ENCODE peak calls at places on chromosomes 3 and 15, in ten cellular contexts. One of them, this sample, is unnamed.

GRCh38 chr3:10532939-10533730 is 27.7 kb upstream of the ATP2B2 start:
- DNase-seq in SIG-M5: no peak
- DNase-seq in stimulated activated CD4-positive, alpha-beta T cell treated with anti-CD3 and anti-CD28 coated beads, Interleukin-1b, Interleukin-23, amount 100 ng/mL, for 24 hours: no peak
- DNase-seq in NCI-H187 treated with DMSO at 0.1 percent for 48 hours: no peak
- DNase-seq in amniotic stem cell: no peak
- DNase-seq in stimulated activated CD8-positive, alpha-beta memory T cell treated with anti-CD3 and anti-CD28 coated beads, Interleukin-7, amount 100 ng/mL, for 1 hour: no peak
- DNase-seq in globus pallidus: no peak
- DNase-seq in AG20443: no peak
- DNase-seq in AG10803: no peak
- DNase-seq in tibial nerve: no peak
- DNase-seq in this sample: no peak

GRCh38 chr3:46360904-46361303 is 7.0 kb downstream of the CCR2 start:
- DNase-seq in stimulated activated CD8-positive, alpha-beta memory T cell treated with anti-CD3 and anti-CD28 coated beads, Interleukin-7, amount 100 ng/mL, for 1 hour: no peak
- DNase-seq in stimulated activated CD4-positive, alpha-beta T cell treated with anti-CD3 and anti-CD28 coated beads, Interleukin-1b, Interleukin-23, amount 100 ng/mL, for 24 hours: no peak
- DNase-seq in AG10803: no peak
- DNase-seq in AG20443: no peak
- DNase-seq in tibial nerve: no peak
- DNase-seq in NCI-H187 treated with DMSO at 0.1 percent for 48 hours: no peak
- DNase-seq in globus pallidus: no peak
- DNase-seq in amniotic stem cell: no peak
- DNase-seq in SIG-M5: no peak
- DNase-seq in this sample: no peak

GRCh38 chr3:58623478-58623877 is 43.1 kb downstream of the FAM3D start:
- DNase-seq in stimulated activated CD8-positive, alpha-beta memory T cell treated with anti-CD3 and anti-CD28 coated beads, Interleukin-7, amount 100 ng/mL, for 1 hour: no peak
- DNase-seq in tibial nerve: no peak
- DNase-seq in AG20443: no peak
- DNase-seq in stimulated activated CD4-positive, alpha-beta T cell treated with anti-CD3 and anti-CD28 coated beads, Interleukin-1b, Interleukin-23, amount 100 ng/mL, for 24 hours: no peak
- DNase-seq in AG10803: no peak
- DNase-seq in amniotic stem cell: no peak
- DNase-seq in globus pallidus: no peak
- DNase-seq in SIG-M5: no peak
- DNase-seq in NCI-H187 treated with DMSO at 0.1 percent for 48 hours: no peak
- DNase-seq in this sample: no peak

GRCh38 chr3:71241981-71242552 is 341.5 kb downstream of the FOXP1 start:
- DNase-seq in AG20443: no peak
- DNase-seq in globus pallidus: no peak
- DNase-seq in tibial nerve: no peak
- DNase-seq in AG10803: no peak
- DNase-seq in stimulated activated CD4-positive, alpha-beta T cell treated with anti-CD3 and anti-CD28 coated beads, Interleukin-1b, Interleukin-23, amount 100 ng/mL, for 24 hours: no peak
- DNase-seq in SIG-M5: no peak
- DNase-seq in amniotic stem cell: no peak
- DNase-seq in NCI-H187 treated with DMSO at 0.1 percent for 48 hours: no peak
- DNase-seq in stimulated activated CD8-positive, alpha-beta memory T cell treated with anti-CD3 and anti-CD28 coated beads, Interleukin-7, amount 100 ng/mL, for 1 hour: no peak
- DNase-seq in this sample: no peak

GRCh38 chr15:82074610-82075009 is 28.8 kb upstream of the MEX3B start:
- DNase-seq in stimulated activated CD8-positive, alpha-beta memory T cell treated with anti-CD3 and anti-CD28 coated beads, Interleukin-7, amount 100 ng/mL, for 1 hour: no peak
- DNase-seq in tibial nerve: no peak
- DNase-seq in SIG-M5: no peak
- DNase-seq in AG10803: no peak
- DNase-seq in stimulated activated CD4-positive, alpha-beta T cell treated with anti-CD3 and anti-CD28 coated beads, Interleukin-1b, Interleukin-23, amount 100 ng/mL, for 24 hours: no peak
- DNase-seq in NCI-H187 treated with DMSO at 0.1 percent for 48 hours: no peak
- DNase-seq in globus pallidus: no peak
- DNase-seq in AG20443: no peak
- DNase-seq in amniotic stem cell: no peak
- DNase-seq in this sample: no peak

GRCh38 chr3:66673305-66673704 is 172.5 kb upstream of the LRIG1 start:
- DNase-seq in amniotic stem cell: no peak
- DNase-seq in stimulated activated CD4-positive, alpha-beta T cell treated with anti-CD3 and anti-CD28 coated beads, Interleukin-1b, Interleukin-23, amount 100 ng/mL, for 24 hours: no peak
- DNase-seq in tibial nerve: no peak
- DNase-seq in AG20443: no peak
- DNase-seq in globus pallidus: no peak
- DNase-seq in stimulated activated CD8-positive, alpha-beta memory T cell treated with anti-CD3 and anti-CD28 coated beads, Interleukin-7, amount 100 ng/mL, for 1 hour: no peak
- DNase-seq in NCI-H187 treated with DMSO at 0.1 percent for 48 hours: no peak
- DNase-seq in AG10803: no peak
- DNase-seq in SIG-M5: no peak
- DNase-seq in this sample: no peak

GRCh38 chr3:125061170-125061569 is 5.4 kb upstream of the HEG1 start:
- DNase-seq in globus pallidus: no peak
- DNase-seq in AG20443: peak; percentile 50
- DNase-seq in amniotic stem cell: no peak
- DNase-seq in stimulated activated CD4-positive, alpha-beta T cell treated with anti-CD3 and anti-CD28 coated beads, Interleukin-1b, Interleukin-23, amount 100 ng/mL, for 24 hours: no peak
- DNase-seq in AG10803: peak; percentile 85
- DNase-seq in tibial nerve: peak; percentile 82
- DNase-seq in SIG-M5: no peak
- DNase-seq in stimulated activated CD8-positive, alpha-beta memory T cell treated with anti-CD3 and anti-CD28 coated beads, Interleukin-7, amount 100 ng/mL, for 1 hour: no peak
- DNase-seq in NCI-H187 treated with DMSO at 0.1 percent for 48 hours: no peak
- DNase-seq in this sample: peak; percentile 94

GRCh38 chr3:57998366-57999283 is 9.6 kb upstream of the FLNB start:
- DNase-seq in NCI-H187 treated with DMSO at 0.1 percent for 48 hours: no peak
- DNase-seq in stimulated activated CD4-positive, alpha-beta T cell treated with anti-CD3 and anti-CD28 coated beads, Interleukin-1b, Interleukin-23, amount 100 ng/mL, for 24 hours: no peak
- DNase-seq in SIG-M5: no peak
- DNase-seq in AG10803: no peak
- DNase-seq in AG20443: no peak
- DNase-seq in tibial nerve: no peak
- DNase-seq in stimulated activated CD8-positive, alpha-beta memory T cell treated with anti-CD3 and anti-CD28 coated beads, Interleukin-7, amount 100 ng/mL, for 1 hour: no peak
- DNase-seq in amniotic stem cell: no peak
- DNase-seq in globus pallidus: no peak
- DNase-seq in this sample: no peak

GRCh38 chr3:157405457-157405856 is 31.2 kb upstream of the PTX3 start:
- DNase-seq in AG10803: peak; percentile 36
- DNase-seq in globus pallidus: no peak
- DNase-seq in tibial nerve: no peak
- DNase-seq in amniotic stem cell: no peak
- DNase-seq in AG20443: no peak
- DNase-seq in stimulated activated CD8-positive, alpha-beta memory T cell treated with anti-CD3 and anti-CD28 coated beads, Interleukin-7, amount 100 ng/mL, for 1 hour: no peak
- DNase-seq in stimulated activated CD4-positive, alpha-beta T cell treated with anti-CD3 and anti-CD28 coated beads, Interleukin-1b, Interleukin-23, amount 100 ng/mL, for 24 hours: no peak
- DNase-seq in SIG-M5: no peak
- DNase-seq in NCI-H187 treated with DMSO at 0.1 percent for 48 hours: no peak
- DNase-seq in this sample: peak; percentile 80

GRCh38 chr3:144067059-144067458 is 95.4 kb downstream of the DIPK2A start:
- DNase-seq in stimulated activated CD4-positive, alpha-beta T cell treated with anti-CD3 and anti-CD28 coated beads, Interleukin-1b, Interleukin-23, amount 100 ng/mL, for 24 hours: no peak
- DNase-seq in SIG-M5: no peak
- DNase-seq in NCI-H187 treated with DMSO at 0.1 percent for 48 hours: no peak
- DNase-seq in tibial nerve: no peak
- DNase-seq in globus pallidus: no peak
- DNase-seq in amniotic stem cell: no peak
- DNase-seq in AG10803: no peak
- DNase-seq in AG20443: no peak
- DNase-seq in stimulated activated CD8-positive, alpha-beta memory T cell treated with anti-CD3 and anti-CD28 coated beads, Interleukin-7, amount 100 ng/mL, for 1 hour: no peak
- DNase-seq in this sample: no peak

GRCh38 chr3:32630266-32630665 is 54.7 kb upstream of the CNOT10 start:
- DNase-seq in tibial nerve: no peak
- DNase-seq in AG20443: peak; percentile 20
- DNase-seq in globus pallidus: no peak
- DNase-seq in stimulated activated CD4-positive, alpha-beta T cell treated with anti-CD3 and anti-CD28 coated beads, Interleukin-1b, Interleukin-23, amount 100 ng/mL, for 24 hours: no peak
- DNase-seq in AG10803: peak; percentile 12
- DNase-seq in amniotic stem cell: no peak
- DNase-seq in stimulated activated CD8-positive, alpha-beta memory T cell treated with anti-CD3 and anti-CD28 coated beads, Interleukin-7, amount 100 ng/mL, for 1 hour: no peak
- DNase-seq in NCI-H187 treated with DMSO at 0.1 percent for 48 hours: no peak
- DNase-seq in SIG-M5: no peak
- DNase-seq in this sample: peak; percentile 87

GRCh38 chr3:44685128-44685800 is 27.2 kb upstream of the ZNF502 start:
- DNase-seq in AG20443: peak; percentile 94
- DNase-seq in tibial nerve: peak; percentile 31
- DNase-seq in NCI-H187 treated with DMSO at 0.1 percent for 48 hours: no peak
- DNase-seq in stimulated activated CD8-positive, alpha-beta memory T cell treated with anti-CD3 and anti-CD28 coated beads, Interleukin-7, amount 100 ng/mL, for 1 hour: peak; percentile 24
- DNase-seq in globus pallidus: peak; percentile 65
- DNase-seq in AG10803: peak; percentile 92
- DNase-seq in stimulated activated CD4-positive, alpha-beta T cell treated with anti-CD3 and anti-CD28 coated beads, Interleukin-1b, Interleukin-23, amount 100 ng/mL, for 24 hours: peak; percentile 43
- DNase-seq in SIG-M5: no peak
- DNase-seq in amniotic stem cell: peak; percentile 7
- DNase-seq in this sample: peak; percentile 84

GRCh38 chr15:71575474-71576045 is 234.8 kb upstream of the NR2E3 start:
- DNase-seq in globus pallidus: no peak
- DNase-seq in stimulated activated CD4-positive, alpha-beta T cell treated with anti-CD3 and anti-CD28 coated beads, Interleukin-1b, Interleukin-23, amount 100 ng/mL, for 24 hours: no peak
- DNase-seq in tibial nerve: no peak
- DNase-seq in SIG-M5: no peak
- DNase-seq in stimulated activated CD8-positive, alpha-beta memory T cell treated with anti-CD3 and anti-CD28 coated beads, Interleukin-7, amount 100 ng/mL, for 1 hour: no peak
- DNase-seq in AG10803: peak; percentile 21
- DNase-seq in AG20443: peak; percentile 27
- DNase-seq in amniotic stem cell: no peak
- DNase-seq in NCI-H187 treated with DMSO at 0.1 percent for 48 hours: no peak
- DNase-seq in this sample: peak; percentile 34

GRCh38 chr3:55330355-55330754 is 156.8 kb downstream of the WNT5A start:
- DNase-seq in stimulated activated CD8-positive, alpha-beta memory T cell treated with anti-CD3 and anti-CD28 coated beads, Interleukin-7, amount 100 ng/mL, for 1 hour: no peak
- DNase-seq in AG20443: peak; percentile 88
- DNase-seq in SIG-M5: no peak
- DNase-seq in AG10803: peak; percentile 99
- DNase-seq in NCI-H187 treated with DMSO at 0.1 percent for 48 hours: no peak
- DNase-seq in stimulated activated CD4-positive, alpha-beta T cell treated with anti-CD3 and anti-CD28 coated beads, Interleukin-1b, Interleukin-23, amount 100 ng/mL, for 24 hours: no peak
- DNase-seq in amniotic stem cell: peak; percentile 89
- DNase-seq in tibial nerve: no peak
- DNase-seq in globus pallidus: no peak
- DNase-seq in this sample: peak; percentile 98